ENCODE peak calls at places on chromosomes 4 and X, in five cellular contexts. X is activated T-cell treated with anti-CD3 and anti-CD28 coated beads, Interleukin-2, amount 50 U/mL, for 1 hour; R is neural crest cell; S is nephron progenitor cell; M is left ventricle myocardium inferior. L is an unnamed sample.

GRCh38 chrX:73916931-73917657 is 354.1 kb downstream of the CHIC1 start:
- DNase-seq in X (no peak), R (no peak), S (no peak), M (no peak), L (no peak)

GRCh38 chrX:96705905-96706304 is 21.3 kb downstream of the DIAPH2 start:
- DNase-seq in X (no peak), R (no peak), S (no peak), M (no peak), L (no peak)

GRCh38 chrX:115393271-115393670 is 103.8 kb downstream of the LUZP4 start:
- DNase-seq in X (no peak), R (no peak), S (no peak), M (no peak), L (no peak)

GRCh38 chr4:61211781-61212180 is 11.7 kb downstream of the ADGRL3 start:
- DNase-seq in X (no peak), R (no peak), S (no peak), M (no peak), L (no peak)

GRCh38 chr4:678765-679481 is 4.6 kb downstream of the MYL5 start:
- DNase-seq in X (no peak), R (no peak), S (no peak), M (no peak), L (no peak)

GRCh38 chr4:11503166-11503565 is 74.5 kb upstream of the HS3ST1 start:
- DNase-seq in X (no peak), R (peak; percentile 1), S (no peak), M (peak; percentile 70), L (no peak)

GRCh38 chrX:131068945-131069719 is 11.0 kb downstream of the ARHGAP36 start:
- DNase-seq in X (no peak), R (peak; percentile 77), S (peak; percentile 89), M (no peak), L (peak; percentile 86)

GRCh38 chr4:82677327-82677726 is 115.5 kb upstream of the TMEM150C start:
- DNase-seq in X (no peak), R (no peak), S (no peak), M (no peak), L (no peak)

GRCh38 chr4:2492970-2493369 is 24.1 kb downstream of the RNF4 start:
- DNase-seq in X (no peak), R (no peak), S (no peak), M (no peak), L (no peak)

GRCh38 chr4:146029147-146029546 is 90.5 kb upstream of the ZNF827 start:
- DNase-seq in X (no peak), R (no peak), S (no peak), M (no peak), L (no peak)

GRCh38 chrX:102959471-102959870 is 22.4 kb downstream of the RAB40AL start:
- DNase-seq in X (no peak), R (no peak), S (no peak), M (no peak), L (no peak)

GRCh38 chr4:73917081-73917501 is 47.9 kb downstream of the CXCL1 start:
- DNase-seq in X (no peak), R (no peak), S (no peak), M (no peak), L (no peak)

GRCh38 chr4:13524504-13525243 is 19.6 kb downstream of the NKX3-2 start:
- DNase-seq in X (peak; percentile 10), R (no peak), S (no peak), M (no peak), L (no peak)

GRCh38 chr4:27218013-27218412 is 357.4 kb downstream of the STIM2 start:
- DNase-seq in X (no peak), R (no peak), S (no peak), M (no peak), L (no peak)

GRCh38 chr4:95371457-95372179 is 177.2 kb downstream of the UNC5C start:
- DNase-seq in X (no peak), R (no peak), S (no peak), M (no peak), L (no peak)

GRCh38 chr4:52643846-52644245 is 15.3 kb downstream of the USP46 start:
- DNase-seq in X (no peak), R (no peak), S (no peak), M (peak; percentile 87), L (peak; percentile 25)

GRCh38 chr4:7719354-7720174 is 220.1 kb downstream of the AFAP1 start:
- DNase-seq in X (peak; percentile 65), R (peak; percentile 99), S (peak; percentile 98), M (peak; percentile 50), L (peak; percentile 89)

GRCh38 chr4:83974111-83974789 is 438.3 kb downstream of the GPAT3 start:
- DNase-seq in X (no peak), R (no peak), S (no peak), M (no peak), L (no peak)

GRCh38 chr4:186746581-186746980 is 22.9 kb upstream of the FAT1 start:
- DNase-seq in X (no peak), R (no peak), S (no peak), M (no peak), L (no peak)

GRCh38 chrX:77561372-77561771 is 114.2 kb downstream of the FGF16 start:
- DNase-seq in X (no peak), R (no peak), S (no peak), M (no peak), L (no peak)

GRCh38 chrX:37349131-37350033 is at the start of gene PRRG1:
- DNase-seq in X (no peak), R (peak; percentile 61), S (peak; percentile 81), M (peak; percentile 78), L (peak; percentile 86)

GRCh38 chr4:158670975-158671664 is 567 bp downstream of the C4orf46 start:
- DNase-seq in X (no peak), R (peak; percentile 39), S (peak; percentile 59), M (peak; percentile 77), L (peak; percentile 91)

GRCh38 chrX:1476682-1477081 is 24.0 kb upstream of the ASMTL start:
- DNase-seq in X (peak; percentile 14), R (no peak), S (no peak), M (no peak), L (no peak)

L was measured in BE2C.